ENCODE peak calls at places on chromosome 3, in six cellular contexts. F is GM23248, Y is GM23338, K is SK-N-SH, D is neural progenitor cell, G is PC-3. R is an unnamed sample.
A peak's percentile ranks its signal among the peaks of the same experiment; 100 is the strongest.

GRCh38 chr3:48406443-48407431 is 23.1 kb downstream of the PLXNB1 start:
- DNase-seq in F (no peak), Y (no peak), K (peak; percentile 9), D (no peak), G (no peak), R (no peak)

GRCh38 chr3:143002083-143002712 is 828 bp downstream of the U2SURP start:
- DNase-seq in F (peak; percentile 68), Y (peak; percentile 21), K (peak; percentile 16), D (no peak), G (peak; percentile 11), R (peak; percentile 20)

GRCh38 chr3:45179163-45179562 is 33.0 kb upstream of the CDCP1 start:
- DNase-seq in F (no peak), Y (no peak), K (no peak), D (no peak), G (no peak), R (no peak)

GRCh38 chr3:189001559-189001958 is 170.2 kb upstream of the TPRG1 start:
- DNase-seq in F (peak; percentile 92), Y (no peak), K (no peak), D (no peak), G (peak; percentile 84), R (no peak)

GRCh38 chr3:146274833-146275232 is 23.9 kb upstream of the PLSCR4 start:
- DNase-seq in F (peak; percentile 89), Y (no peak), K (no peak), D (no peak), G (no peak), R (no peak)

GRCh38 chr3:160564949-160565441 is 376 bp downstream of the KPNA4 start:
- DNase-seq in F (peak; percentile 86), Y (peak; percentile 68), K (peak; percentile 81), D (peak; percentile 86), G (peak; percentile 52), R (peak; percentile 75)

GRCh38 chr3:72738752-72739520 is 109.3 kb downstream of the SHQ1 start:
- DNase-seq in F (peak; percentile 50), Y (peak; percentile 73), K (peak; percentile 97), D (peak; percentile 91), G (no peak), R (peak; percentile 30)

GRCh38 chr3:122005033-122005565 is 16.9 kb downstream of the ILDR1 start:
- DNase-seq in F (no peak), Y (peak; percentile 24), K (no peak), D (no peak), G (peak; percentile 20), R (no peak)

GRCh38 chr3:45110185-45110833 is 35.9 kb downstream of the CDCP1 start:
- DNase-seq in F (no peak), Y (no peak), K (no peak), D (no peak), G (no peak), R (peak; percentile 78)

GRCh38 chr3:105842449-105842848 is 26.4 kb downstream of the CBLB start:
- DNase-seq in F (no peak), Y (no peak), K (no peak), D (no peak), G (no peak), R (no peak)

GRCh38 chr3:130522399-130522798 is 5.4 kb downstream of the COL6A6 start:
- DNase-seq in F (no peak), Y (no peak), K (no peak), D (no peak), G (no peak), R (no peak)

GRCh38 chr3:126365351-126366274 is 8.4 kb upstream of the KLF15 start:
- DNase-seq in F (no peak), Y (peak; percentile 41), K (no peak), D (no peak), G (no peak), R (peak; percentile 2)

GRCh38 chr3:149382091-149382467 is 4.6 kb upstream of the TM4SF1 start:
- DNase-seq in F (peak; percentile 79), Y (no peak), K (no peak), D (no peak), G (peak; percentile 81), R (no peak)

GRCh38 chr3:13015286-13016082 is 57.7 kb downstream of the IQSEC1 start:
- DNase-seq in F (no peak), Y (no peak), K (no peak), D (no peak), G (no peak), R (peak; percentile 69)

GRCh38 chr3:15271785-15272381 is 60.5 kb downstream of the SH3BP5 start:
- DNase-seq in F (no peak), Y (no peak), K (no peak), D (no peak), G (no peak), R (no peak)

GRCh38 chr3:109035082-109035481 is 81.4 kb upstream of the GUCA1C start:
- DNase-seq in F (no peak), Y (no peak), K (no peak), D (no peak), G (no peak), R (no peak)

GRCh38 chr3:59502806-59503205 is 453.0 kb upstream of the CFAP20DC start:
- DNase-seq in F (peak; percentile 98), Y (no peak), K (no peak), D (no peak), G (peak; percentile 78), R (no peak)

GRCh38 chr3:159919873-159920272 is 68.8 kb upstream of the IL12A start:
- DNase-seq in F (peak; percentile 79), Y (no peak), K (no peak), D (no peak), G (peak; percentile 96), R (peak; percentile 82)

GRCh38 chr3:164233951-164234350 is 844.3 kb downstream of the SI start:
- DNase-seq in F (no peak), Y (no peak), K (no peak), D (no peak), G (no peak), R (no peak)

GRCh38 chr3:25281041-25281842 is 146.8 kb upstream of the RARB start:
- DNase-seq in F (no peak), Y (no peak), K (no peak), D (peak; percentile 37), G (no peak), R (no peak)

GRCh38 chr3:127168271-127168670 is 24.7 kb upstream of the PRR23E start:
- DNase-seq in F (no peak), Y (no peak), K (no peak), D (no peak), G (no peak), R (no peak)

GRCh38 chr3:17077614-17078013 is 192.9 kb downstream of the PLCL2 start:
- DNase-seq in F (peak; percentile 7), Y (no peak), K (no peak), D (no peak), G (no peak), R (no peak)

GRCh38 chr3:125602752-125603649 is 7.7 kb upstream of the OSBPL11 start:
- DNase-seq in F (peak; percentile 84), Y (no peak), K (no peak), D (peak; percentile 33), G (peak; percentile 19), R (no peak)

GRCh38 chr3:177781686-177782161 is 584.4 kb upstream of the TBL1XR1 start:
- DNase-seq in F (peak; percentile 24), Y (no peak), K (no peak), D (no peak), G (no peak), R (no peak)

GRCh38 chr3:101646726-101647125 is 30.2 kb downstream of the ZBTB11 start:
- DNase-seq in F (peak; percentile 38), Y (no peak), K (no peak), D (no peak), G (peak; percentile 70), R (no peak)

GRCh38 chr3:48194446-48195071 is 6.3 kb upstream of the CDC25A start:
- DNase-seq in F (peak; percentile 76), Y (peak; percentile 90), K (peak; percentile 82), D (peak; percentile 80), G (peak; percentile 89), R (peak; percentile 9)

GRCh38 chr3:189699873-189700272 is 68.7 kb downstream of the TP63 start:
- DNase-seq in F (no peak), Y (no peak), K (no peak), D (no peak), G (no peak), R (no peak)

GRCh38 chr3:112115806-112116383 is 17.2 kb downstream of the GCSAM start:
- DNase-seq in F (no peak), Y (no peak), K (no peak), D (no peak), G (no peak), R (no peak)
- H3F3A ChIP-seq in F (no peaks in the 10 kb centered on the region), Y (peaks cover 4% of the 10 kb centered on the region), K (no peaks in the 10 kb centered on the region), D (peaks cover 33% of the 10 kb centered on the region), G (no peaks in the 10 kb centered on the region), R (peaks cover 10% of the 10 kb centered on the region)

GRCh38 chr3:183033746-183034145 is 53.4 kb upstream of the DCUN1D1 start:
- DNase-seq in F (peak; percentile 75), Y (no peak), K (no peak), D (no peak), G (no peak), R (no peak)
- TF ChIP-seq EZH2phosphoT487 in F (no peak), Y (no peak), K (no peak), D (no peak), G (no peak), R (no peak)

GRCh38 chr3:50169232-50169631 is 14.1 kb downstream of the SEMA3F start:
- DNase-seq in F (no peak), Y (no peak), K (no peak), D (no peak), G (no peak), R (no peak)
- H3K27ac ChIP-seq in F (no peak overlapping the region), Y (no peak overlapping the region), K (no peak overlapping the region), D (no peak overlapping the region), G (peak overlapping the region; percentile 96), R (no peak overlapping the region)

GRCh38 chr3:152302521-152303021 is 33.8 kb downstream of the MBNL1 start:
- DNase-seq in F (peak; percentile 95), Y (no peak), K (no peak), D (no peak), G (peak; percentile 45), R (no peak)

GRCh38 chr3:152298393-152299242 is 29.9 kb downstream of the MBNL1 start:
- DNase-seq in F (peak; percentile 92), Y (no peak), K (peak; percentile 60), D (peak; percentile 13), G (peak; percentile 73), R (no peak)

GRCh38 chr3:152301745-152302181 is 33.0 kb downstream of the MBNL1 start:
- DNase-seq in F (peak; percentile 52), Y (no peak), K (no peak), D (no peak), G (no peak), R (no peak)

GRCh38 chr3:152299243-152299976 is 30.7 kb downstream of the MBNL1 start:
- DNase-seq in F (peak; percentile 65), Y (no peak), K (no peak), D (no peak), G (no peak), R (no peak)

DNA sequence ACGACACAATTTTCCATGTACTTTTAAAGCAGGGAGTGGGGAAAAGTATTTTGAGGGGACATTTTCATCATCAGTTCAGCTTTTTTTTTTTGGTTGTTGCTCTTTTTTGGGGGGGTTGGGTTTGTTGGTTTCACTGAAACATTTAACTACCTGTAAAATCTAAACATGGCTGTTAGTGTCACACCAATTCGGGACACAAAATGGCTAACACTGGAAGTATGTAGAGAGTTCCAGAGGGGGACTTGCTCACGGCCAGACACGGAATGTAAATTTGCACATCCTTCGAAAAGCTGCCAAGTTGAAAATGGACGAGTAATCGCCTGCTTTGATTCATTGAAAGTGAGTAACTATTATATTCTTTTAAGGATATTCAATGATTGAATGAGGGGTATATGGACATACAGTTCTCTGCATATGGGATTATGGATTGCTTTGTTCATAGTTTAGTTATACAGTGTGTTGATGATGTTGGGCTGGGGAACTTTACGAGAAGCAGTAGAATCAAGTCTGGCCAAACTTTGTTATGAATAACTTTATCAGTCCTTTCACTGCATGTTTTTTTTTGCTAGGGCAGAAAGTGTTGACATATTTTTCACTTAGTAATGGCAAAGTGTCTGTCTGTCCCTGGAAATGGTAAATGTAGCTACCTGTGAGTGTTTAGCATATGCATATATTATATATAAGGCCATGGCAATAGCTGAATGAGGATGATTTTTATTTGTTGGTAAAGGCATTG is 31.5 kb downstream of the MBNL1 start:
- DNase-seq in F (peak; percentile 60), Y (no peak), K (no peak), D (no peak), G (no peak), R (no peak)
- H3F3A ChIP-seq in F (peaks cover 87% of the 10 kb centered on the region), Y (no peaks in the 10 kb centered on the region), K (peaks cover 53% of the 10 kb centered on the region), D (peaks cover 9% of the 10 kb centered on the region), G (no peaks in the 10 kb centered on the region), R (no peaks in the 10 kb centered on the region)

R was measured in MM.1S.